ENCODE peak calls at places on chromosomes 2 and 18, in eight cellular contexts. One of them, this sample, is unnamed.

GRCh38 chr2:26575836-26576564 is 65.2 kb downstream of the CIB4 start:
- DNase-seq in keratinocyte: no peak
- DNase-seq in ascending aorta: no peak
- DNase-seq in GM12864: no peak
- DNase-seq in foreskin fibroblast: no peak
- DNase-seq in AG09309: no peak
- DNase-seq in GM12878: no peak
- DNase-seq in IMR-90: no peak
- DNase-seq in this sample: no peak

GRCh38 chr18:77000527-77000926 is 132.1 kb downstream of the MBP start:
- DNase-seq in keratinocyte: no peak
- DNase-seq in ascending aorta: no peak
- DNase-seq in GM12864: no peak
- DNase-seq in foreskin fibroblast: peak; percentile 27
- DNase-seq in AG09309: no peak
- DNase-seq in GM12878: no peak
- DNase-seq in IMR-90: peak; percentile 32
- DNase-seq in this sample: no peak

GRCh38 chr2:205403244-205403845 is 279.0 kb upstream of the NRP2 start:
- DNase-seq in keratinocyte: no peak
- DNase-seq in ascending aorta: no peak
- DNase-seq in GM12864: no peak
- DNase-seq in foreskin fibroblast: peak; percentile 39
- DNase-seq in AG09309: peak; percentile 49
- DNase-seq in GM12878: no peak
- DNase-seq in IMR-90: peak; percentile 84
- DNase-seq in this sample: peak; percentile 65

GRCh38 chr18:34738173-34738894 is 28.2 kb downstream of the DTNA start:
- DNase-seq in keratinocyte: peak; percentile 7
- DNase-seq in ascending aorta: no peak
- DNase-seq in GM12864: no peak
- DNase-seq in foreskin fibroblast: peak; percentile 24
- DNase-seq in AG09309: no peak
- DNase-seq in GM12878: no peak
- DNase-seq in IMR-90: no peak
- DNase-seq in this sample: no peak

GRCh38 chr18:26103579-26103978 is 13.2 kb upstream of the SS18 start:
- DNase-seq in keratinocyte: no peak
- DNase-seq in ascending aorta: no peak
- DNase-seq in GM12864: no peak
- DNase-seq in foreskin fibroblast: no peak
- DNase-seq in AG09309: no peak
- DNase-seq in GM12878: no peak
- DNase-seq in IMR-90: no peak
- DNase-seq in this sample: no peak

GRCh38 chr2:186307871-186308270 is 178.2 kb upstream of the ZC3H15 start:
- DNase-seq in keratinocyte: no peak
- DNase-seq in ascending aorta: no peak
- DNase-seq in GM12864: no peak
- DNase-seq in foreskin fibroblast: no peak
- DNase-seq in AG09309: no peak
- DNase-seq in GM12878: no peak
- DNase-seq in IMR-90: no peak
- DNase-seq in this sample: no peak

GRCh38 chr2:190569994-190570755 is 35.7 kb upstream of the NEMP2 start:
- DNase-seq in keratinocyte: no peak
- DNase-seq in ascending aorta: no peak
- DNase-seq in GM12864: no peak
- DNase-seq in foreskin fibroblast: no peak
- DNase-seq in AG09309: no peak
- DNase-seq in GM12878: no peak
- DNase-seq in IMR-90: no peak
- DNase-seq in this sample: no peak

GRCh38 chr2:79910643-79911042 is 393.9 kb downstream of the LRRTM1 start:
- DNase-seq in keratinocyte: no peak
- DNase-seq in ascending aorta: no peak
- DNase-seq in GM12864: no peak
- DNase-seq in foreskin fibroblast: no peak
- DNase-seq in AG09309: no peak
- DNase-seq in GM12878: no peak
- DNase-seq in IMR-90: no peak
- DNase-seq in this sample: no peak

GRCh38 chr2:119366161-119366648 is 429 bp downstream of the C2orf76 start:
- DNase-seq in keratinocyte: no peak
- DNase-seq in ascending aorta: no peak
- DNase-seq in GM12864: no peak
- DNase-seq in foreskin fibroblast: peak; percentile 14
- DNase-seq in AG09309: no peak
- DNase-seq in GM12878: no peak
- DNase-seq in IMR-90: peak; percentile 25
- DNase-seq in this sample: no peak

GRCh38 chr2:96895709-96896651 is 26.1 kb upstream of the SEMA4C start:
- DNase-seq in keratinocyte: no peak
- DNase-seq in ascending aorta: no peak
- DNase-seq in GM12864: no peak
- DNase-seq in foreskin fibroblast: no peak
- DNase-seq in AG09309: no peak
- DNase-seq in GM12878: no peak
- DNase-seq in IMR-90: no peak
- DNase-seq in this sample: no peak

GRCh38 chr2:33526132-33526531 is 49.7 kb downstream of the RASGRP3 start:
- DNase-seq in keratinocyte: no peak
- DNase-seq in ascending aorta: no peak
- DNase-seq in GM12864: no peak
- DNase-seq in foreskin fibroblast: peak; percentile 51
- DNase-seq in AG09309: peak; percentile 51
- DNase-seq in GM12878: no peak
- DNase-seq in IMR-90: peak; percentile 43
- DNase-seq in this sample: no peak

GRCh38 chr2:177984739-177985138 is 87.8 kb downstream of the PDE11A start:
- DNase-seq in keratinocyte: no peak
- DNase-seq in ascending aorta: no peak
- DNase-seq in GM12864: no peak
- DNase-seq in foreskin fibroblast: no peak
- DNase-seq in AG09309: no peak
- DNase-seq in GM12878: no peak
- DNase-seq in IMR-90: peak; percentile 32
- DNase-seq in this sample: no peak

GRCh38 chr2:233387667-233388528 is 33.6 kb downstream of the DGKD start:
- DNase-seq in keratinocyte: no peak
- DNase-seq in ascending aorta: peak; percentile 53
- DNase-seq in GM12864: no peak
- DNase-seq in foreskin fibroblast: peak; percentile 88
- DNase-seq in AG09309: peak; percentile 65
- DNase-seq in GM12878: no peak
- DNase-seq in IMR-90: peak; percentile 96
- DNase-seq in this sample: peak; percentile 79

GRCh38 chr2:149175956-149176355 is 137.5 kb downstream of the LYPD6B start:
- DNase-seq in keratinocyte: no peak
- DNase-seq in ascending aorta: no peak
- DNase-seq in GM12864: no peak
- DNase-seq in foreskin fibroblast: no peak
- DNase-seq in AG09309: no peak
- DNase-seq in GM12878: no peak
- DNase-seq in IMR-90: no peak
- DNase-seq in this sample: no peak

GRCh38 chr18:42038936-42039335 is 83.9 kb downstream of the PIK3C3 start:
- DNase-seq in keratinocyte: no peak
- DNase-seq in ascending aorta: no peak
- DNase-seq in GM12864: no peak
- DNase-seq in foreskin fibroblast: peak; percentile 59
- DNase-seq in AG09309: peak; percentile 94
- DNase-seq in GM12878: no peak
- DNase-seq in IMR-90: peak; percentile 96
- DNase-seq in this sample: peak; percentile 98

GRCh38 chr18:13289501-13290205 is 71.1 kb downstream of the LDLRAD4 start:
- DNase-seq in keratinocyte: no peak
- DNase-seq in ascending aorta: no peak
- DNase-seq in GM12864: no peak
- DNase-seq in foreskin fibroblast: no peak
- DNase-seq in AG09309: no peak
- DNase-seq in GM12878: no peak
- DNase-seq in IMR-90: no peak
- DNase-seq in this sample: no peak

GRCh38 chr2:2320486-2321249 is 10.4 kb downstream of the MYT1L start:
- DNase-seq in keratinocyte: no peak
- DNase-seq in ascending aorta: no peak
- DNase-seq in GM12864: no peak
- DNase-seq in foreskin fibroblast: no peak
- DNase-seq in AG09309: no peak
- DNase-seq in GM12878: no peak
- DNase-seq in IMR-90: no peak
- DNase-seq in this sample: no peak

GRCh38 chr2:161138429-161138828 is 21.8 kb upstream of the TANK start:
- DNase-seq in keratinocyte: no peak
- DNase-seq in ascending aorta: no peak
- DNase-seq in GM12864: no peak
- DNase-seq in foreskin fibroblast: no peak
- DNase-seq in AG09309: no peak
- DNase-seq in GM12878: no peak
- DNase-seq in IMR-90: no peak
- DNase-seq in this sample: no peak
- H3K4me3 ChIP-seq in keratinocyte: no peak overlapping the region
- H3K4me3 ChIP-seq in ascending aorta: no peak overlapping the region
- H3K4me3 ChIP-seq in GM12864: peak overlapping the region; percentile 81
- H3K4me3 ChIP-seq in foreskin fibroblast: no peak overlapping the region
- H3K4me3 ChIP-seq in AG09309: no peak overlapping the region
- H3K4me3 ChIP-seq in GM12878: peak overlapping the region; percentile 81
- H3K4me3 ChIP-seq in IMR-90: no peak overlapping the region
- H3K4me3 ChIP-seq in this sample: no peak overlapping the region

GRCh38 chr2:98519156-98519555 is 74.5 kb downstream of the INPP4A start:
- DNase-seq in keratinocyte: no peak
- DNase-seq in ascending aorta: no peak
- DNase-seq in GM12864: no peak
- DNase-seq in foreskin fibroblast: no peak
- DNase-seq in AG09309: no peak
- DNase-seq in GM12878: no peak
- DNase-seq in IMR-90: peak; percentile 50
- DNase-seq in this sample: no peak

GRCh38 chr2:98515571-98515927 is 70.9 kb downstream of the INPP4A start:
- DNase-seq in keratinocyte: no peak
- DNase-seq in ascending aorta: no peak
- DNase-seq in GM12864: no peak
- DNase-seq in foreskin fibroblast: no peak
- DNase-seq in AG09309: no peak
- DNase-seq in GM12878: no peak
- DNase-seq in IMR-90: no peak
- DNase-seq in this sample: no peak

GRCh38 chr2:98519851-98520250 is 75.2 kb downstream of the INPP4A start:
- DNase-seq in keratinocyte: no peak
- DNase-seq in ascending aorta: no peak
- DNase-seq in GM12864: no peak
- DNase-seq in foreskin fibroblast: no peak
- DNase-seq in AG09309: no peak
- DNase-seq in GM12878: no peak
- DNase-seq in IMR-90: no peak
- DNase-seq in this sample: no peak

GRCh38 chr2:98517636-98518035 is 73.0 kb downstream of the INPP4A start:
- DNase-seq in keratinocyte: no peak
- DNase-seq in ascending aorta: no peak
- DNase-seq in GM12864: no peak
- DNase-seq in foreskin fibroblast: no peak
- DNase-seq in AG09309: no peak
- DNase-seq in GM12878: no peak
- DNase-seq in IMR-90: no peak
- DNase-seq in this sample: no peak

DNA sequence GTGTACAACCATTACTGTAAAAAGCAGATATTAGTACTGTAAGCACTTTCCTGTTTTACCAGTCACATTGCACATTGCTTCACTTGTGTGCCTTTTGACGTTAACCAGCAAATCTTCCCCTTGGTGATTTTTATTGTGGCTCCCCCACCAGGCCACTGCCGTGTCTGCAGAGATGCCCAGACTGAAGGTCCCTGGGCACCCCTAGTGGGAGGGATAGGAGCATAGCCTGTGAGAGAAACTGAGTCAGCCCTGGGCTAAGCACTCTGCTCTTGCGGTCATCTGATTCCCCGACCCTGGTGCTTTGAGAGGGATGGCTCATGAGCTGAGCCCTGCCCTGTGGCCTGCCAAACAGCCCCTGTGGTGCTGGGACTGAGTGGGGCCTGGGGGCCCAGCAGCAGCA is 73.4 kb downstream of the INPP4A start:
- DNase-seq in keratinocyte: no peak
- DNase-seq in ascending aorta: no peak
- DNase-seq in GM12864: no peak
- DNase-seq in foreskin fibroblast: no peak
- DNase-seq in AG09309: no peak
- DNase-seq in GM12878: no peak
- DNase-seq in IMR-90: no peak
- DNase-seq in this sample: no peak
- H3K4me3 ChIP-seq in keratinocyte: no peak overlapping the region
- H3K4me3 ChIP-seq in ascending aorta: no peak overlapping the region
- H3K4me3 ChIP-seq in GM12864: no peak overlapping the region
- H3K4me3 ChIP-seq in foreskin fibroblast: no peak overlapping the region
- H3K4me3 ChIP-seq in AG09309: no peak overlapping the region
- H3K4me3 ChIP-seq in GM12878: no peak overlapping the region
- H3K4me3 ChIP-seq in IMR-90: no peak overlapping the region
- H3K4me3 ChIP-seq in this sample: no peak overlapping the region

DNA sequence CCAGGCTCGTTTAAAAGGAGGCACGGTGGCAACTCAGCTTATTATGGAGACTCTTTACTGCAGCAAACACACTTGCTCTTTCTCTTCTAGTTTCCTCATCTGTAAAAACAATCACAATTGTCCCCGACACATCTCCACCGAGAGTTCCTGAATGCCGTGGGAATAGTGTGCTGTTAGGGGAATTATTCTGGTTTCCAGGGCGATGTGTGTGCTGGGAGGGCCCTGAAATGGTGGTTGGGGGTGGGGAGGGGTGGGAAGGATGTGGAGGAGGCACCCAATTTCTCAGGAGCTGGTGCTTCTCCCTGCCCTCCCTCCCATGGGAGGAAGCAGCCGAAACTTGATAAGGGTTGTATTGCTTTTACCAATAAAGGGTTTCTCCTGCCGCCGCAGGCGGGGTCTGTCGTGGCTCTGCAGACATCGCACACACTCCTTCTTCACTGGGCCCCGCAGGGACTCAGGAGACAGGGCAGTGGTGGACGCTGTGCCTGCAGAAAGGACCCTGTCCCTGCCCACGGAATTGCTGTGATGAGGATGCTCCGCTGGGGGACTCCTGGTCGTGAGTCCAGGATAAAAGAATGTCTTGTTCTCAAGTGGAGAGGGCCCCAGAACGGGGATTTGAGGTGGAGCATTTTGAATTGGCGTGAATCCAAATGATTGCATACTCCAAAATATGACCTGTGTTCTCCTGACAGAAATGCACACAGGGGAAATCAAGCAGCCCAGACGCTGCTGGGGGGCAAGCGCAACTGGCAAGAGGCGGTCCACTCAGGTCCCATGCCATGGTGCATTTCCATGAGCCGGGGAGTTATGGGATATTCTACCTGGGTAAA is 119.2 kb downstream of the ACKR3 start:
- DNase-seq in keratinocyte: no peak
- DNase-seq in ascending aorta: no peak
- DNase-seq in GM12864: no peak
- DNase-seq in foreskin fibroblast: no peak
- DNase-seq in AG09309: no peak
- DNase-seq in GM12878: no peak
- DNase-seq in IMR-90: no peak
- DNase-seq in this sample: no peak
- H3K4me3 ChIP-seq in keratinocyte: no peak overlapping the region
- H3K4me3 ChIP-seq in ascending aorta: no peak overlapping the region
- H3K4me3 ChIP-seq in GM12864: no peak overlapping the region
- H3K4me3 ChIP-seq in foreskin fibroblast: no peak overlapping the region
- H3K4me3 ChIP-seq in AG09309: no peak overlapping the region
- H3K4me3 ChIP-seq in GM12878: no peak overlapping the region
- H3K4me3 ChIP-seq in IMR-90: no peak overlapping the region
- H3K4me3 ChIP-seq in this sample: no peak overlapping the region

GRCh38 chr2:127064642-127065250 is 42.2 kb downstream of the BIN1 start:
- DNase-seq in keratinocyte: peak; percentile 80
- DNase-seq in ascending aorta: peak; percentile 88
- DNase-seq in GM12864: no peak
- DNase-seq in foreskin fibroblast: peak; percentile 98
- DNase-seq in AG09309: peak; percentile 86
- DNase-seq in GM12878: no peak
- DNase-seq in IMR-90: peak; percentile 97
- DNase-seq in this sample: peak; percentile 79
- H3K4me3 ChIP-seq in keratinocyte: no peak overlapping the region
- H3K4me3 ChIP-seq in ascending aorta: peak overlapping the region; percentile 25
- H3K4me3 ChIP-seq in GM12864: no peak overlapping the region
- H3K4me3 ChIP-seq in foreskin fibroblast: no peak overlapping the region
- H3K4me3 ChIP-seq in AG09309: no peak overlapping the region
- H3K4me3 ChIP-seq in GM12878: no peak overlapping the region
- H3K4me3 ChIP-seq in IMR-90: no peak overlapping the region
- H3K4me3 ChIP-seq in this sample: no peak overlapping the region

This sample was measured in AG04449.